ENCODE peak calls at places on chromosomes 13 and 19, in nine cellular contexts. Y is CD4-positive, alpha-beta T cell; X is fibroblast of mammary gland; P is CD8-positive, alpha-beta T cell; V is lower leg skin; C is cardiac fibroblast; G is thoracic aorta; B is GM06990; A is tibial nerve. R is an unnamed sample.

GRCh38 chr13:24050292-24050711 is 110.2 kb upstream of the SPATA13 start:
- DNase-seq in A (no peak), G (no peak), P (no peak), X (peak), B (no peak), C (peak), Y (no peak), V (no peak), R (no peak)

GRCh38 chr13:69319659-69320058 is 788.0 kb upstream of the ATXN8OS start:
- DNase-seq in P (no peak), A (no peak), C (no peak), V (no peak), G (no peak), B (no peak), X (peak), Y (no peak), R (no peak)

GRCh38 chr13:20354722-20355121 is 122.6 kb upstream of the GJB6 start:
- DNase-seq in P (no peak), B (no peak), C (no peak), G (no peak), X (no peak), A (no peak), Y (no peak), V (no peak), R (no peak)

GRCh38 chr19:6055013-6055795 is 55.1 kb downstream of the RFX2 start:
- DNase-seq in C (no peak), X (no peak), P (no peak), A (no peak), G (no peak), B (no peak), Y (no peak), V (peak), R (no peak)

GRCh38 chr19:9531933-9532332 is 6.5 kb downstream of the ZNF426 start:
- DNase-seq in B (no peak), V (no peak), P (no peak), A (no peak), G (no peak), C (no peak), X (peak), Y (no peak), R (no peak)

GRCh38 chr13:28451482-28452217 is 43.3 kb downstream of the FLT1 start:
- DNase-seq in P (no peak), G (no peak), X (no peak), A (no peak), B (no peak), C (peak), V (no peak), Y (no peak), R (no peak)

GRCh38 chr13:96053003-96053703 is at the start of gene UGGT2:
- DNase-seq in A (peak), P (no peak), X (peak), V (peak), G (peak), B (peak), Y (no peak), C (peak), R (peak)

GRCh38 chr19:38686530-38686888 is 39.1 kb downstream of the ACTN4 start:
- DNase-seq in X (no peak), V (no peak), B (peak), A (no peak), C (no peak), P (peak), Y (no peak), G (no peak), R (peak)

GRCh38 chr19:43420954-43421353 is 6.3 kb downstream of the TEX101 start:
- DNase-seq in V (peak), Y (no peak), B (no peak), P (no peak), G (no peak), X (no peak), A (no peak), C (no peak), R (no peak)

GRCh38 chr19:30046522-30046921 is 104.5 kb downstream of the URI1 start:
- DNase-seq in X (peak), C (no peak), Y (no peak), G (no peak), P (no peak), V (no peak), A (no peak), B (peak), R (no peak)

GRCh38 chr13:80276371-80277289 is 64.3 kb downstream of the SPRY2 start:
- DNase-seq in A (no peak), B (no peak), P (no peak), G (no peak), C (peak), Y (no peak), V (no peak), X (peak), R (no peak)

GRCh38 chr13:74070513-74070912 is 63.7 kb downstream of the KLF12 start:
- DNase-seq in Y (no peak), C (no peak), V (no peak), X (no peak), G (no peak), A (no peak), P (no peak), B (no peak), R (no peak)

GRCh38 chr13:113153810-113154748 is 4.4 kb upstream of the PROZ start:
- DNase-seq in B (peak), Y (peak), C (peak), A (peak), G (peak), P (peak), X (peak), V (peak), R (no peak)

GRCh38 chr19:54209748-54210494 is 9.3 kb downstream of the RPS9 start:
- DNase-seq in B (no peak), X (peak), V (peak), Y (no peak), A (peak), P (no peak), G (peak), C (peak), R (no peak)

GRCh38 chr19:34350161-34350561 is 14.8 kb upstream of the GPI start:
- DNase-seq in P (peak), V (no peak), Y (peak), X (peak), B (no peak), A (no peak), G (no peak), C (no peak), R (no peak)

GRCh38 chr19:12777217-12778019 is 2.1 kb upstream of the HOOK2 start:
- DNase-seq in A (no peak), B (peak), C (peak), G (no peak), X (peak), Y (peak), P (peak), V (peak), R (no peak)

GRCh38 chr19:53772943-53773342 is 51.2 kb downstream of the NLRP12 start:
- DNase-seq in G (peak), X (peak), P (peak), B (no peak), A (peak), V (no peak), C (peak), Y (peak), R (no peak)

GRCh38 chr19:15374796-15375440 is 4.7 kb downstream of the AKAP8 start:
- DNase-seq in X (no peak), C (no peak), V (no peak), P (no peak), Y (no peak), G (no peak), A (no peak), B (no peak), R (no peak)

GRCh38 chr13:98480915-98481510 is 95.9 kb downstream of the STK24 start:
- DNase-seq in A (no peak), X (peak), V (peak), B (peak), G (no peak), C (peak), Y (no peak), P (peak), R (peak)

GRCh38 chr19:32691952-32692726 is 518 bp downstream of the NUDT19 start:
- DNase-seq in V (peak), B (peak), X (peak), Y (peak), G (no peak), C (peak), A (no peak), P (peak), R (no peak)

GRCh38 chr19:12825259-12826131 is 8.9 kb downstream of the RTBDN start:
- DNase-seq in V (no peak), G (no peak), C (peak), Y (no peak), B (no peak), P (peak), A (no peak), X (no peak), R (no peak)

GRCh38 chr19:42407816-42408175 is 17.7 kb upstream of the CNFN start:
- DNase-seq in V (no peak), C (no peak), X (no peak), B (no peak), Y (no peak), G (no peak), A (no peak), P (no peak), R (no peak)

GRCh38 chr19:37719111-37719926 is at the start of gene ZNF607:
- DNase-seq in Y (peak), C (peak), P (peak), A (peak), V (peak), G (peak), X (peak), B (peak), R (peak)

GRCh38 chr19:13547102-13547501 is 40.8 kb upstream of the CACNA1A start:
- DNase-seq in B (no peak), P (no peak), G (no peak), Y (no peak), X (no peak), C (no peak), V (no peak), A (no peak), R (no peak)

GRCh38 chr13:31867709-31868108 is 128.4 kb downstream of the RXFP2 start:
- DNase-seq in G (no peak), Y (no peak), B (no peak), V (no peak), X (no peak), A (no peak), C (no peak), P (no peak), R (no peak)

GRCh38 chr13:69109891-69110525 is 997.6 kb upstream of the ATXN8OS start:
- DNase-seq in V (no peak), B (no peak), X (no peak), P (no peak), C (no peak), A (no peak), Y (no peak), G (no peak), R (no peak)

GRCh38 chr19:6312018-6312417 is 21.4 kb downstream of the ACER1 start:
- DNase-seq in P (no peak), B (no peak), Y (no peak), A (no peak), G (no peak), X (no peak), V (no peak), C (no peak), R (no peak)

GRCh38 chr19:21321996-21322395 is 7.2 kb downstream of the ZNF708 start:
- DNase-seq in X (peak), P (no peak), Y (no peak), A (no peak), G (no peak), B (no peak), C (peak), V (no peak), R (no peak)

GRCh38 chr13:45781553-45782326 is 69.8 kb downstream of the SIAH3 start:
- DNase-seq in X (peak), C (peak), Y (no peak), B (no peak), P (no peak), V (peak), A (no peak), G (peak), R (no peak)

GRCh38 chr13:74306496-74306895 is 172.3 kb upstream of the KLF12 start:
- DNase-seq in G (no peak), Y (no peak), C (peak), P (no peak), V (no peak), B (no peak), A (no peak), X (peak), R (no peak)

GRCh38 chr19:8831373-8831772 is 731 bp downstream of the ZNF558 start:
- DNase-seq in P (no peak), C (no peak), V (no peak), Y (no peak), X (no peak), B (no peak), G (no peak), A (no peak), R (no peak)

DNA sequence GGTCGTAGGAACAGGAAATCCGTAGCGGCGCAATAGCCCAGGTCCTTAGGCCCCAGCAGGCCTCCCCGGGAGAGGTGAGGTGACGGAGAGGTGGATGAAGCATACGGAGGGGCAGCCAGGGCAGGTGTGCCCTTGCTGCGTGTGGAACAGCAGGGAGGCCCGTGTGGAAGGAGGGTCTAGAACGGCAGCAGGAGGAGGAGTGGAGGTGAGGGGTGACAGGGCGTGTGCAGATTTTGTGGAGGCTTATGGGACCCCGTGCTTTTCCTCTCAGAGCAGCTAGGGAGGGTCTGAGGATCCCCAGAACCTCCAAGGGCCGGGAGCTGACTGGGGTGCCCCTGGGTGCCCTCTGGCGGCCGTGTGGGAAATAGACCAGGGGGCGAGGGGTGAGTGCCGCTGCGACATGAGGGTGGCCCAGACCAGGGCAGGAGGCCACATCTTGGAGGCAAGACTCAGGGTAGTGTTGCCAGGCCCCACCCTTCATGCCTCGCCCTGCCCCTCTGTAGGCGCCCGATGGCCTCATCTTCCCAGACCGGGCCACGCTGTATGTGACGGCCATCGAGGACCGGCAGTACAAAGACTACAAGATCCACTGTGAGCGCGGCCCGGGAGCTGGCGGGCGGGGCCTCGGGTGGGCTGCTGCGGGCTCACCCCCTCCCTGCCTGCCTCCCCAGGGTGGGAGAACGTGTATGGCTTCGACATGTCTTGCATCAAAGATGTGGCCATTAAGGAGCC is 5.0 kb upstream of the ADM5 start:
- DNase-seq in A (no peak), G (no peak), C (no peak), X (no peak), P (no peak), Y (no peak), V (no peak), B (no peak), R (no peak)
- TF ChIP-seq CTCF in A (no peak), G (peak), C (peak), X (peak), P (no peak), Y (no peak), V (no peak), B (peak), R (peak)

GRCh38 chr19:7328647-7329046 is 20.1 kb upstream of the ARHGEF18 start:
- DNase-seq in V (no peak), X (no peak), B (no peak), G (no peak), C (no peak), Y (no peak), A (no peak), P (no peak), R (no peak)

GRCh38 chr19:7331446-7331845 is 17.3 kb upstream of the ARHGEF18 start:
- DNase-seq in P (no peak), C (no peak), V (no peak), Y (no peak), B (no peak), X (no peak), A (no peak), G (no peak), R (no peak)

GRCh38 chr19:7327802-7328201 is 20.9 kb upstream of the ARHGEF18 start:
- DNase-seq in C (no peak), A (no peak), V (no peak), X (no peak), B (no peak), Y (no peak), P (no peak), G (no peak), R (no peak)

GRCh38 chr19:7326105-7326877 is 22.4 kb upstream of the ARHGEF18 start:
- DNase-seq in C (peak), Y (no peak), X (peak), A (no peak), B (no peak), G (no peak), V (no peak), P (peak), R (no peak)
- TF ChIP-seq CTCF in C (peak), Y (peak), X (peak), A (peak), B (peak), G (peak), V (no peak), P (peak), R (peak)

DNA sequence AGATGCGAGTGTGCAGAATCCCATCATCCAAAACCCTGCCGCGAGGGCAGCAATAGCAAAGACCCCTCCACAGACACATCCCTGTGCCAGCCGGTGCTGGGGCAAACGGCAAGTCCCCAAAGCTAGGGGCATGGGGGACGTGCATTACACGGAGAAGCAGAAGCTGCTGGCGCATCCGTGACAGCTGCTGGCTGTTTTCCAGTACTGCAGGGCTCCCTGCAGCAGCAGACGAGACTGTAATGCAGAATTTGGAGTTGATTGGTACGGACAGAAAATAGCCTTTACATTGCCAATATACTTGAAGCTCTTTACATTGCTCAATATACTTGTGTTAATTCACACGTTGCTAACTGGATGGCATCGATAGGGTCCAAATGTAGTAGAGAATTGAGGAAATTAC is 77.2 kb upstream of the TMTC4 start:
- DNase-seq in V (no peak), A (no peak), B (no peak), C (no peak), X (no peak), Y (no peak), P (no peak), G (no peak), R (no peak)
- TF ChIP-seq CTCF in V (no peak), A (no peak), B (no peak), C (no peak), X (no peak), Y (no peak), P (no peak), G (no peak), R (no peak)

GRCh38 chr19:18322759-18323460 is at the start of gene LSM4:
- DNase-seq in B (peak), G (peak), V (peak), A (peak), C (peak), Y (peak), P (peak), X (peak), R (peak)
- TF ChIP-seq CTCF in B (peak), G (no peak), V (no peak), A (no peak), C (no peak), Y (peak), P (peak), X (peak), R (peak)

DNA sequence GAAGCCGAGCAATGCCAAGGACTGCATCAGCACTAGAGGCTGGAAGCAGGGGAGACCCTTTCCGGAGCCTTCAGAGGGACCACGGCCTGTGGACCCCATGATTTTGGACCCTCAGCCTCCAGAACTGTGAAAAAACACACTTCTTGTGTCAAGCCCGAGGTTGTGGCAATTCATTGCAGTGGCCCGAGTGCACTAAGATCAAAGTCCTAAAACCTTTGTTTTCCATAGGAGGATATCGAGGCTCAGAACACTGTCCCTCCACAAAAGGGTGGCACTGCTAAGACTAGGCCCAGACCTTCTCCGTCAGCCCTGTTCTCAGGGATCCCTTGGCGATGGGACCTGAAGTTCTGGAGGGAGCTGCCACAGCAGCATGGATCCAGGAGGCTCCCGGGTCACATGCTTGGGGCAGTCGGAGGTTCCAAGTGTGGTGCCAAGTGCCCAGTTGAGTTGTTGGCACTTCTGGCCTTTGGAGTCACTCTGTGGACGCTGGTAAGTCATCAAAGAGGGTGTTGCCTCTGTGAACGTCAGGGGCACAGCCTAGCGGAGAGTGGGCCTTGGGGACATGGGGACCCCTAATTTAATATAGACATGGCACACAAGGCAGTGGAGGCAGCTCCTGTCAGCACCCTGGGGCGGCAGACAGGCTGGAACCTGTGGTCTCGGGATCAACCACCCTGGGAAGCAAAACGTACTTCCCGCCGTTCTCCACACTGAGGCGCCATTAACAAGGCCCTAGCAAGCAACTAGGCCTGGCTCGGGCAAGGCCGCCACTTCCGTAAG is 199.2 kb downstream of the COL4A1 start:
- DNase-seq in G (no peak), A (no peak), V (no peak), P (no peak), X (no peak), Y (no peak), C (no peak), B (no peak), R (no peak)
- TF ChIP-seq CTCF in G (no peak), A (peak), V (no peak), P (no peak), X (peak), Y (no peak), C (peak), B (no peak), R (peak)

DNA sequence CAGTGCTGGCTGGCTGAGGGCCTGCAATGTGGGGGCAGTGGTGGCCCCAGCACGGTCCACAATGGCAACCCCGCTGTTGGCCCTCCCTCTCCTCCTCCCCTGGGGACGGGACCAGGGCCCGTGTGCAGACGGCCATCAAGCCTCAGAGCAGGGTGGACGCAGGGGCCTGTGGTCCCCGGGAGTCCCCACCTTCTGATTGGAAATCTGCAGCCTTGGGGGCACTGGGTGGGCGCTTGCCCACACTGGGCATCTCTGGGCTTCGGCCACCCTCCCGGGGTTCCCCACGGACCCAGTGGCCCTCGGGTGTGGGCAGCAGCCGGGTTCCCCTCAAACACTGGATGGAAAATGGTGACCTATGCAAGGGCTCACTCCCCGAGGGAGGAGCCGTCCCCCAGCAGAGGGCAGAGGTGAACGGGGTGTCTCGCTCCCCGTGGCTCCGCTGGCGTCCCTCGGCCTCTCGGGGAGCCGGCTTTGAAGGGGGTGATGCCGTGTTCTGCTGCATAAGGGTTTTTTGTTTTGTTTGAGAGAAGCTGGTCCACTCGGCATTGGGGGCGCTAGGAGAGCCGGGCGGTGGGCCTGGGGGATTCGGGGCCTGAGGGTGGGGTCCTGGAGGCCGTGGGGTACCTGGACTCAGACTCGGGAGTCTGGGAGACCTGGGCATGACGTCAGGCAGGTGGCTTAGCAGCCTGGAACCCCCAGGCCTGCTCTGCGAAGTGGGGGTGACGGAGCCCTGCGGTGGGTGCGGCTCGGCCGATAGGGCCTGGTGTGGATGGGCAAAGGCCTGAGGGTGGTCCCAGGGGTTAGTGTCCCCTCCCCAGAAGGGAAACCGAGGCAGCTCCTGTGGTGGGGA is 3.9 kb downstream of the EFNA2 start:
- DNase-seq in C (no peak), G (no peak), A (no peak), V (no peak), B (no peak), Y (no peak), X (no peak), P (no peak), R (no peak)
- TF ChIP-seq CTCF in C (no peak), G (no peak), A (no peak), V (no peak), B (peak), Y (no peak), X (no peak), P (no peak), R (no peak)